ENCODE peak calls at places on chromosomes 12 and 14, in six cellular contexts. T, V, M, B, L and E are unnamed samples.

GRCh38 chr12:119383206-119383605 is 48.7 kb downstream of the CCDC60 start:
- DNase-seq in T (no peak), V (no peak), M (no peak), B (no peak), L (peak; percentile 55), E (no peak)

GRCh38 chr12:123113038-123113437 is 37.9 kb downstream of the PITPNM2 start:
- DNase-seq in T (no peak), V (no peak), M (no peak), B (no peak), L (no peak), E (no peak)

GRCh38 chr12:6205144-6205539 is 4.9 kb downstream of the CD9 start:
- DNase-seq in T (no peak), V (no peak), M (no peak), B (no peak), L (no peak), E (no peak)

GRCh38 chr12:30905483-30906009 is 21.0 kb upstream of the TSPAN11 start:
- DNase-seq in T (no peak), V (no peak), M (no peak), B (no peak), L (no peak), E (no peak)

GRCh38 chr12:87871061-87871460 is 158.1 kb downstream of the C12orf50 start:
- DNase-seq in T (no peak), V (no peak), M (no peak), B (no peak), L (no peak), E (no peak)

GRCh38 chr14:100031506-100032281 is 33.5 kb upstream of the EVL start:
- DNase-seq in T (no peak), V (no peak), M (no peak), B (no peak), L (no peak), E (no peak)

GRCh38 chr12:122862110-122862634 is 26.9 kb downstream of the HIP1R start:
- DNase-seq in T (no peak), V (no peak), M (peak; percentile 27), B (no peak), L (no peak), E (no peak)

GRCh38 chr14:88079624-88080023 is 74.7 kb downstream of the GPR65 start:
- DNase-seq in T (no peak), V (no peak), M (no peak), B (no peak), L (no peak), E (no peak)

GRCh38 chr12:7959278-7960063 is 23.5 kb upstream of the SLC2A3 start:
- DNase-seq in T (peak; percentile 74), V (peak; percentile 44), M (no peak), B (peak; percentile 70), L (peak; percentile 17), E (peak; percentile 88)

GRCh38 chr14:73743431-73743931 is 29.3 kb upstream of the PNMA1 start:
- DNase-seq in T (no peak), V (no peak), M (no peak), B (no peak), L (no peak), E (peak; percentile 67)

GRCh38 chr14:81401420-81402122 is 1.4 kb upstream of the STON2 start:
- DNase-seq in T (no peak), V (no peak), M (no peak), B (no peak), L (no peak), E (no peak)

GRCh38 chr12:94710933-94711332 is 60.6 kb upstream of the TMCC3 start:
- DNase-seq in T (no peak), V (peak; percentile 32), M (peak; percentile 36), B (no peak), L (peak; percentile 10), E (peak; percentile 27)

GRCh38 chr12:48106574-48107251 is 834 bp upstream of the SENP1 start:
- DNase-seq in T (no peak), V (no peak), M (no peak), B (no peak), L (no peak), E (no peak)
- TF ChIP-seq GABPA in T (no peak), V (no peak), M (no peak), B (no peak), L (no peak), E (no peak)

DNA sequence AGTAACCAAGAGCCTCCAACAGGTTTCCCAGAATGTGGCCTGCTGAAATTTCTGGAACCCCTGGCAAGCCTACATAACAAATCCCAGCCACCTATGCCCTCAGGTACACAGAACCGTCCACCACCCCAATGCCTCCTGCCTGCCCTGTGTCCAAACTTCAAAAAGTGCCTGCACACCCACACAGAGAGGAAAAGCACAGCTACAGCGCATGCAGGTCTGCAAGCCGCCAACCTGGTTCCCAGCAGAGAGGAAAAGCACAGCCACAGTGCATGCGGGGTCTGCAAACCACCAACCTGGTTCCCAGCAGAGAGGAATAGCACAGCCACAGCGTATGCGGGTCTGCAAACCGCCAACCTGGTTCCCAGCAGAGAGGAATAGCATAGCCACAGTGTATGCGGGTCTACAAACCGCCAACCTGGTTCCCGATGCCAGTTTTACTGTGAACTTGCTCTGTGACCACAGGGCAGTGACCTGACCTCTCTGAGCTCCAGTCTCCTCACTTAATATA is 113.5 kb downstream of the SCARB1 start:
- DNase-seq in T (no peak), V (no peak), M (no peak), B (no peak), L (no peak), E (no peak)
- TF ChIP-seq GABPA in T (no peak), V (no peak), M (no peak), B (no peak), L (no peak), E (no peak)

GRCh38 chr12:48744251-48745008 is 27.9 kb upstream of the CCNT1 start:
- DNase-seq in T (no peak), V (no peak), M (no peak), B (no peak), L (no peak), E (no peak)
- TF ChIP-seq GABPA in T (no peak), V (no peak), M (no peak), B (no peak), L (no peak), E (no peak)

GRCh38 chr12:75257510-75257909 is 47.9 kb upstream of the KCNC2 start:
- DNase-seq in T (no peak), V (no peak), M (no peak), B (no peak), L (no peak), E (no peak)

GRCh38 chr12:75260316-75260715 is 50.7 kb upstream of the KCNC2 start:
- DNase-seq in T (no peak), V (no peak), M (no peak), B (no peak), L (no peak), E (no peak)

GRCh38 chr12:75259170-75259569 is 49.5 kb upstream of the KCNC2 start:
- DNase-seq in T (no peak), V (no peak), M (no peak), B (no peak), L (no peak), E (no peak)
- TF ChIP-seq GABPA in T (no peak), V (no peak), M (no peak), B (no peak), L (no peak), E (no peak)

DNA sequence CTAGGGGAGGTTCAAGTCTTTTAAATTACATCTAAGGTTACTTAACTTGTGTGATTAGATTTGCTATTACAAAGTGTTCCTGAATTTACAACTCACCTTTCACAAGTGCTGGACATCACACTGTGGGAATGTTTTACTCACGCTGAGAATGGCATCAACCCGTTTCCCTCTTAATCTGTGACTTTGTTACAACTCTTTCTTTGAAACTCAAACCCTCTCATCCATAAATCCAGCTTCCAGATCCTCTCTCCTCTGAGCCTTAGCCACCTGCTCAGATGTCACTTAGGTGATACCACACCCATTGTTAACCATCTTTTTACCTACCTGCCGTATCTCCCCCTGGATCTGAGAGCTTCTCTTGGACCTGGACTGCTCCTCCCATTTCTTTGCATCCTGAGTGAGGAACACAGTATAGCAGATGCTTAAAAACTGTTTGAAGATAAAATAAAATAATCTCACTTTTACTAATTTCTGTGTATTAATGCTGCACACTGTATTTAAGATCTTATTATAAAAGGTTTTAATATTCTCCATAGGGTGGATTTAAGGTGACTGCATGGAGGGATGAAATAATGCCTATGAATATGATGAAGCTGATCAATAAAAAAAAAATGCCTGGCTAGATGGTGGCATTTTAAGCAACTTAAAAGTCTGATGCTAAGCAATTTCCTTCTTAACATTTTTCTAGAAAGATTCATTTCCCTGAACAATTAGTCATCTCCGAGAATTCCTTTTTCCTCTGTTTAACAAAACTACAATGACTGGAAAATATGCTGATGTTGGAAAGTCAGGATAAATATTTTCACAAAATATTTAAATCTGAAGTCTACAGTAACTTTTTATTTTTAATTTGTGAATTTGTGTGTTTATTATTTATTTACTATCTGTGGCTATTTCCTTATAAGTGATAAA is 39.1 kb upstream of the NAP1L1 start:
- DNase-seq in T (no peak), V (no peak), M (no peak), B (no peak), L (no peak), E (no peak)
- TF ChIP-seq GABPA in T (no peak), V (no peak), M (no peak), B (no peak), L (no peak), E (no peak)

GRCh38 chr12:113391650-113392340 is 11.9 kb downstream of the SDS start:
- DNase-seq in T (no peak), V (no peak), M (no peak), B (no peak), L (no peak), E (no peak)
- TF ChIP-seq GABPA in T (no peak), V (no peak), M (no peak), B (no peak), L (no peak), E (no peak)